ENCODE peak calls at places on chromosome 16, in seven cellular contexts. One of them, this sample, is unnamed.

GRCh38 chr16:57628008-57628781 is at the start of gene ADGRG1:
- DNase-seq in SJSA1: peak
- DNase-seq in MM.1S: no peak
- DNase-seq in Peyer's patch: no peak
- DNase-seq in A549: peak
- DNase-seq in A673: peak
- DNase-seq in heart left ventricle: peak
- DNase-seq in this sample: peak

GRCh38 chr16:3094289-3095027 is 4.6 kb downstream of the ZSCAN10 start:
- DNase-seq in SJSA1: no peak
- DNase-seq in MM.1S: peak
- DNase-seq in Peyer's patch: peak
- DNase-seq in A549: peak
- DNase-seq in A673: peak
- DNase-seq in heart left ventricle: no peak
- DNase-seq in this sample: no peak

GRCh38 chr16:23948949-23949392 is 113.2 kb downstream of the PRKCB start:
- DNase-seq in SJSA1: no peak
- DNase-seq in MM.1S: no peak
- DNase-seq in Peyer's patch: peak
- DNase-seq in A549: no peak
- DNase-seq in A673: no peak
- DNase-seq in heart left ventricle: no peak
- DNase-seq in this sample: no peak

GRCh38 chr16:65453646-65454045 is 331.8 kb upstream of the CDH11 start:
- DNase-seq in SJSA1: no peak
- DNase-seq in MM.1S: no peak
- DNase-seq in Peyer's patch: no peak
- DNase-seq in A549: no peak
- DNase-seq in A673: peak
- DNase-seq in heart left ventricle: no peak
- DNase-seq in this sample: no peak

GRCh38 chr16:9345889-9346288 is 254.4 kb downstream of the HAPSTR1 start:
- DNase-seq in SJSA1: no peak
- DNase-seq in MM.1S: no peak
- DNase-seq in Peyer's patch: no peak
- DNase-seq in A549: no peak
- DNase-seq in A673: no peak
- DNase-seq in heart left ventricle: no peak
- DNase-seq in this sample: no peak

GRCh38 chr16:77435240-77435819 is 496 bp upstream of the ADAMTS18 start:
- DNase-seq in SJSA1: no peak
- DNase-seq in MM.1S: no peak
- DNase-seq in Peyer's patch: no peak
- DNase-seq in A549: no peak
- DNase-seq in A673: no peak
- DNase-seq in heart left ventricle: no peak
- DNase-seq in this sample: no peak

GRCh38 chr16:22684282-22685161 is 129.4 kb upstream of the HS3ST2 start:
- DNase-seq in SJSA1: no peak
- DNase-seq in MM.1S: peak
- DNase-seq in Peyer's patch: no peak
- DNase-seq in A549: no peak
- DNase-seq in A673: no peak
- DNase-seq in heart left ventricle: no peak
- DNase-seq in this sample: no peak

GRCh38 chr16:1416521-1416941 is 2.0 kb upstream of the UNKL start:
- DNase-seq in SJSA1: no peak
- DNase-seq in MM.1S: no peak
- DNase-seq in Peyer's patch: no peak
- DNase-seq in A549: peak
- DNase-seq in A673: no peak
- DNase-seq in heart left ventricle: no peak
- DNase-seq in this sample: no peak

GRCh38 chr16:56277040-56277439 is 85.8 kb downstream of the GNAO1 start:
- DNase-seq in SJSA1: no peak
- DNase-seq in MM.1S: no peak
- DNase-seq in Peyer's patch: no peak
- DNase-seq in A549: peak
- DNase-seq in A673: no peak
- DNase-seq in heart left ventricle: no peak
- DNase-seq in this sample: no peak

GRCh38 chr16:56349711-56350161 is 75.6 kb downstream of the AMFR start:
- DNase-seq in SJSA1: no peak
- DNase-seq in MM.1S: no peak
- DNase-seq in Peyer's patch: no peak
- DNase-seq in A549: no peak
- DNase-seq in A673: no peak
- DNase-seq in heart left ventricle: peak
- DNase-seq in this sample: no peak

GRCh38 chr16:931651-932500 is 38.9 kb downstream of the LMF1 start:
- DNase-seq in SJSA1: no peak
- DNase-seq in MM.1S: no peak
- DNase-seq in Peyer's patch: no peak
- DNase-seq in A549: no peak
- DNase-seq in A673: no peak
- DNase-seq in heart left ventricle: peak
- DNase-seq in this sample: no peak

GRCh38 chr16:11992008-11992584 is 15.6 kb downstream of the SNX29 start:
- DNase-seq in SJSA1: no peak
- DNase-seq in MM.1S: no peak
- DNase-seq in Peyer's patch: no peak
- DNase-seq in A549: no peak
- DNase-seq in A673: no peak
- DNase-seq in heart left ventricle: no peak
- DNase-seq in this sample: no peak

GRCh38 chr16:2598723-2599122 is 60.9 kb downstream of the PDPK1 start:
- DNase-seq in SJSA1: no peak
- DNase-seq in MM.1S: no peak
- DNase-seq in Peyer's patch: peak
- DNase-seq in A549: no peak
- DNase-seq in A673: no peak
- DNase-seq in heart left ventricle: no peak
- DNase-seq in this sample: no peak

GRCh38 chr16:55710466-55710865 is 54.7 kb downstream of the SLC6A2 start:
- DNase-seq in SJSA1: no peak
- DNase-seq in MM.1S: no peak
- DNase-seq in Peyer's patch: no peak
- DNase-seq in A549: no peak
- DNase-seq in A673: no peak
- DNase-seq in heart left ventricle: no peak
- DNase-seq in this sample: no peak

GRCh38 chr16:50603206-50604064 is 55.2 kb downstream of the NKD1 start:
- DNase-seq in SJSA1: peak
- DNase-seq in MM.1S: no peak
- DNase-seq in Peyer's patch: no peak
- DNase-seq in A549: no peak
- DNase-seq in A673: no peak
- DNase-seq in heart left ventricle: no peak
- DNase-seq in this sample: no peak

GRCh38 chr16:3581392-3581791 is 4.2 kb upstream of the NLRC3 start:
- DNase-seq in SJSA1: no peak
- DNase-seq in MM.1S: no peak
- DNase-seq in Peyer's patch: no peak
- DNase-seq in A549: no peak
- DNase-seq in A673: no peak
- DNase-seq in heart left ventricle: no peak
- DNase-seq in this sample: no peak

GRCh38 chr16:1580956-1581355 is 30.9 kb downstream of the IFT140 start:
- DNase-seq in SJSA1: no peak
- DNase-seq in MM.1S: no peak
- DNase-seq in Peyer's patch: no peak
- DNase-seq in A549: no peak
- DNase-seq in A673: no peak
- DNase-seq in heart left ventricle: no peak
- DNase-seq in this sample: no peak

GRCh38 chr16:88685156-88686061 is 898 bp downstream of the SNAI3 start:
- DNase-seq in SJSA1: peak
- DNase-seq in MM.1S: peak
- DNase-seq in Peyer's patch: peak
- DNase-seq in A549: peak
- DNase-seq in A673: peak
- DNase-seq in heart left ventricle: no peak
- DNase-seq in this sample: no peak

GRCh38 chr16:84109598-84110325 is 7.0 kb downstream of the MBTPS1 start:
- DNase-seq in SJSA1: no peak
- DNase-seq in MM.1S: peak
- DNase-seq in Peyer's patch: no peak
- DNase-seq in A549: no peak
- DNase-seq in A673: no peak
- DNase-seq in heart left ventricle: no peak
- DNase-seq in this sample: no peak

GRCh38 chr16:54957403-54957802 is 26.7 kb downstream of the IRX5 start:
- DNase-seq in SJSA1: no peak
- DNase-seq in MM.1S: peak
- DNase-seq in Peyer's patch: no peak
- DNase-seq in A549: peak
- DNase-seq in A673: peak
- DNase-seq in heart left ventricle: no peak
- DNase-seq in this sample: no peak

GRCh38 chr16:886084-886543 is 84.7 kb downstream of the LMF1 start:
- DNase-seq in SJSA1: no peak
- DNase-seq in MM.1S: no peak
- DNase-seq in Peyer's patch: no peak
- DNase-seq in A549: no peak
- DNase-seq in A673: no peak
- DNase-seq in heart left ventricle: no peak
- DNase-seq in this sample: no peak

GRCh38 chr16:49594706-49595534 is 221.3 kb downstream of the C16orf78 start:
- DNase-seq in SJSA1: peak
- DNase-seq in MM.1S: no peak
- DNase-seq in Peyer's patch: no peak
- DNase-seq in A549: no peak
- DNase-seq in A673: no peak
- DNase-seq in heart left ventricle: no peak
- DNase-seq in this sample: no peak

GRCh38 chr16:49596699-49597291 is 223.2 kb downstream of the C16orf78 start:
- DNase-seq in SJSA1: peak
- DNase-seq in MM.1S: no peak
- DNase-seq in Peyer's patch: no peak
- DNase-seq in A549: no peak
- DNase-seq in A673: no peak
- DNase-seq in heart left ventricle: no peak
- DNase-seq in this sample: no peak

GRCh38 chr16:49597796-49598195 is 224.2 kb downstream of the C16orf78 start:
- DNase-seq in SJSA1: peak
- DNase-seq in MM.1S: no peak
- DNase-seq in Peyer's patch: no peak
- DNase-seq in A549: no peak
- DNase-seq in A673: no peak
- DNase-seq in heart left ventricle: no peak
- DNase-seq in this sample: peak

GRCh38 chr16:49598386-49599170 is 225.0 kb downstream of the C16orf78 start:
- DNase-seq in SJSA1: peak
- DNase-seq in MM.1S: peak
- DNase-seq in Peyer's patch: no peak
- DNase-seq in A549: no peak
- DNase-seq in A673: no peak
- DNase-seq in heart left ventricle: no peak
- DNase-seq in this sample: peak

GRCh38 chr16:49596119-49596518 is 222.5 kb downstream of the C16orf78 start:
- DNase-seq in SJSA1: peak
- DNase-seq in MM.1S: no peak
- DNase-seq in Peyer's patch: no peak
- DNase-seq in A549: no peak
- DNase-seq in A673: peak
- DNase-seq in heart left ventricle: no peak
- DNase-seq in this sample: no peak
- H3K4me3 ChIP-seq in SJSA1: no peak
- H3K4me3 ChIP-seq in MM.1S: no peak
- H3K4me3 ChIP-seq in Peyer's patch: no peak
- H3K4me3 ChIP-seq in A549: no peak
- H3K4me3 ChIP-seq in A673: peak
- H3K4me3 ChIP-seq in heart left ventricle: peak
- H3K4me3 ChIP-seq in this sample: peak

DNA sequence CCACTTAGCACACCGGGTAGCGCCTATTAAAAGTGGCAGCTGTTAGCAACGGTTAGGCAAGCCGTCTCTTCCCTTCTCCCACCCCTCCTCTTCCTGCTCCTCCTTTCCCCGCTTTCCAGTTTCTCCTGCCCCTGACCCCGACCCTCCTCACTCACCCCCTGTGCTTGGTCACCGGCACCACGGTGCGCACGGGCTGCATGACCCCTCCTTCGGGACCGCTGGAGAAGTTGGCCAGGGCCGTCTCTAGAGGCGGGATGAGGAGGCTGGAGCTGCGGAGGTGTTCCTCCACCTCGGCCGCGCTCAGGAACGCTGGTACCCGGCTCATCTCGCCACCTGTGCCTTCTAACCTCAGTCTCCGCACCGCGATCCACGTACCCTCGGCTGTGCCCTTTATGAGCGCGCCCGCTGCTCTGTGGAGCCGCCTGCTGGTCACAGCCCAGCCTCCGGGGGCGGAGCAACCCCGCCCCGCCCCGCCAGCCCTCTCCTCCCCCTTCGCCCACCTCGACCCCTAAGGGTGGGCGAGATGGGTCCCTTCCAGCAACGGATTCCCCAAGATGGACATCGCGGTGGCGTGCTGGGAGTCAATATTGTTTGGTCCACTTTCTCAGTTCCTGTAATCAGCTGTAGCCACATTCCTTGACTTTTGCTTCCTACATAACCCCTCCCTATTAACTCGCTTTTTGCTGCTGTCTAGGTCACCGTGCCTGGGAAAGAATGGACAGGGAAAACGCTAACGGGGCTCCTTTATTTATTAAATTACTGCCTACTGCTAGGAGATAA is at the start of gene CRYM:
- DNase-seq in SJSA1: peak
- DNase-seq in MM.1S: peak
- DNase-seq in Peyer's patch: peak
- DNase-seq in A549: peak
- DNase-seq in A673: peak
- DNase-seq in heart left ventricle: peak
- DNase-seq in this sample: no peak
- H3K4me3 ChIP-seq in SJSA1: no peak
- H3K4me3 ChIP-seq in MM.1S: peak
- H3K4me3 ChIP-seq in Peyer's patch: peak
- H3K4me3 ChIP-seq in A549: peak
- H3K4me3 ChIP-seq in A673: peak
- H3K4me3 ChIP-seq in heart left ventricle: peak
- H3K4me3 ChIP-seq in this sample: peak

GRCh38 chr16:86585821-86586611 is 7.7 kb downstream of the FOXL1 start:
- DNase-seq in SJSA1: peak
- DNase-seq in MM.1S: no peak
- DNase-seq in Peyer's patch: no peak
- DNase-seq in A549: no peak
- DNase-seq in A673: no peak
- DNase-seq in heart left ventricle: no peak
- DNase-seq in this sample: no peak
- H3K4me3 ChIP-seq in SJSA1: peak
- H3K4me3 ChIP-seq in MM.1S: no peak
- H3K4me3 ChIP-seq in Peyer's patch: no peak
- H3K4me3 ChIP-seq in A549: no peak
- H3K4me3 ChIP-seq in A673: no peak
- H3K4me3 ChIP-seq in heart left ventricle: no peak
- H3K4me3 ChIP-seq in this sample: no peak

DNA sequence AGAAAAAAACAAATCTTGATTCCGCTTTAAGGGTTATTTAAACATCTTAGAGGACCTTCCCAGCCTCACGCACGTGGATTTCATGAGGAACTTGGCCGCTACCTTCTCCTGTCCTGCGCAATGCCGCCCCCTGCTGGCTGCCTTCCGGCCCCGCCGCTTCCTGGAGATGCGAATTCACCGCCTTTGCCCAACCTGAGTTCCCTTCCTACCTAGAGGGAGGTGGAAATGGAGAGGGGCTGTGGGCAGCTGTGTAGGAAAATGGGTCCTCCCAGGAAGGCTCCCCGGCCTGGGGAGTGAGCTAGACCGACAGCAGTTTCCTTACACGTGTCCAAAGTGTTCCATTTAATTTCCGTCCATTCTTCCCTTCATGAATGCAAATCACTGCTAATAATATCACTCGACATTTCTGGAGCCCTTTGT is 1.0 kb upstream of the ABCC12 start:
- DNase-seq in SJSA1: peak
- DNase-seq in MM.1S: peak
- DNase-seq in Peyer's patch: peak
- DNase-seq in A549: peak
- DNase-seq in A673: peak
- DNase-seq in heart left ventricle: peak
- DNase-seq in this sample: peak
- H3K4me3 ChIP-seq in SJSA1: no peak
- H3K4me3 ChIP-seq in MM.1S: no peak
- H3K4me3 ChIP-seq in Peyer's patch: no peak
- H3K4me3 ChIP-seq in A549: no peak
- H3K4me3 ChIP-seq in A673: no peak
- H3K4me3 ChIP-seq in heart left ventricle: peak
- H3K4me3 ChIP-seq in this sample: no peak

This sample was measured in right atrium auricular region.